ENCODE peak calls at places on chromosomes 12 and 14, in ten cellular contexts. Z, W, T, Q, R, I, U, M, L and H are unnamed samples.

GRCh38 chr12:288687-289086 is 26.1 kb upstream of the SLC6A13 start:
- DNase-seq in M (no peak), Q (no peak), U (no peak), Z (no peak), T (no peak), R (no peak), L (no peak), W (peak; percentile 50), I (no peak), H (no peak)

GRCh38 chr14:97318380-97318779 is 521.2 kb downstream of the VRK1 start:
- DNase-seq in W (no peak), L (no peak), U (no peak), I (no peak), R (no peak), Z (no peak), M (no peak), T (no peak), Q (no peak), H (no peak)

GRCh38 chr14:104708606-104709268 is 15.3 kb upstream of the ADSS1 start:
- DNase-seq in U (peak; percentile 64), I (peak; percentile 54), L (peak; percentile 52), Q (no peak), R (peak; percentile 79), W (peak; percentile 93), T (peak; percentile 78), M (peak; percentile 52), Z (peak; percentile 72), H (no peak)

GRCh38 chr12:100733817-100734593 is 60.6 kb upstream of the ANO4 start:
- DNase-seq in L (no peak), Z (no peak), M (no peak), R (no peak), T (no peak), Q (no peak), U (no peak), W (peak; percentile 36), I (peak; percentile 53), H (no peak)

GRCh38 chr14:78970677-78971076 is 800.5 kb downstream of the NRXN3 start:
- DNase-seq in T (no peak), L (no peak), Z (no peak), W (no peak), U (no peak), M (no peak), R (no peak), Q (no peak), I (peak; percentile 49), H (no peak)

GRCh38 chr12:116644806-116645205 is 85.6 kb downstream of the MAP1LC3B2 start:
- DNase-seq in W (no peak), R (no peak), Q (no peak), U (no peak), L (no peak), T (no peak), M (no peak), Z (no peak), I (no peak), H (no peak)

GRCh38 chr14:21093769-21094681 is 4.4 kb downstream of the ZNF219 start:
- DNase-seq in U (no peak), L (no peak), M (no peak), Q (no peak), T (no peak), R (no peak), Z (no peak), W (peak; percentile 14), I (no peak), H (no peak)

GRCh38 chr12:43758728-43759563 is at the start of the genes IRAK4 and PUS7L:
- DNase-seq in T (peak; percentile 97), M (peak; percentile 76), Q (peak; percentile 89), I (peak; percentile 96), L (peak; percentile 92), U (peak; percentile 98), R (peak; percentile 98), Z (peak; percentile 91), W (peak; percentile 97), H (peak; percentile 73)

GRCh38 chr12:116662612-116663144 is 75.2 kb downstream of the SPRING1 start:
- DNase-seq in Z (no peak), U (peak; percentile 27), R (no peak), W (peak; percentile 44), L (no peak), T (no peak), Q (no peak), M (peak; percentile 18), I (peak; percentile 44), H (no peak)

GRCh38 chr12:89544730-89545184 is 18.9 kb upstream of the POC1B start:
- DNase-seq in R (peak; percentile 52), M (no peak), U (peak; percentile 43), T (no peak), I (peak; percentile 21), L (no peak), W (no peak), Q (no peak), Z (no peak), H (no peak)

GRCh38 chr12:122080149-122081107 is 1.9 kb downstream of the MLXIP start:
- DNase-seq in U (peak; percentile 86), W (peak; percentile 84), Q (no peak), Z (no peak), M (peak; percentile 28), L (no peak), R (peak; percentile 72), T (peak; percentile 13), I (no peak), H (no peak)

GRCh38 chr12:115763982-115764621 is 513.4 kb downstream of the MED13L start:
- DNase-seq in L (no peak), W (no peak), U (no peak), M (no peak), Q (no peak), Z (no peak), T (no peak), I (no peak), R (no peak), H (no peak)

GRCh38 chr14:68718033-68718725 is 74.7 kb downstream of the ZFP36L1 start:
- DNase-seq in Q (no peak), T (peak; percentile 8), W (no peak), M (no peak), R (no peak), Z (no peak), I (peak; percentile 64), L (no peak), U (no peak), H (no peak)

GRCh38 chr14:20652996-20653975 is 11.8 kb upstream of the OR6S1 start:
- DNase-seq in T (no peak), M (no peak), I (no peak), U (no peak), Q (no peak), Z (peak; percentile 51), W (no peak), R (no peak), L (no peak), H (peak; percentile 86)

GRCh38 chr12:117120787-117121186 is 21.6 kb upstream of the TESC start:
- DNase-seq in W (no peak), Z (no peak), I (no peak), T (peak; percentile 26), U (no peak), R (no peak), L (no peak), Q (no peak), M (no peak), H (no peak)

GRCh38 chr12:124273630-124274029 is 21.3 kb upstream of the RFLNA start:
- DNase-seq in U (no peak), R (no peak), Q (peak; percentile 26), L (no peak), W (peak; percentile 28), M (no peak), Z (no peak), I (peak; percentile 60), T (no peak), H (peak; percentile 50)

GRCh38 chr12:21065845-21066244 is 65.1 kb upstream of the SLCO1B1 start:
- DNase-seq in L (no peak), W (no peak), M (no peak), I (peak; percentile 27), Q (no peak), R (no peak), U (no peak), Z (no peak), T (no peak), H (no peak)

GRCh38 chr12:131944601-131945251 is 5.0 kb upstream of the EP400 start:
- DNase-seq in W (no peak), L (no peak), M (no peak), I (no peak), U (no peak), T (peak; percentile 41), Z (no peak), R (peak; percentile 43), Q (no peak), H (no peak)

GRCh38 chr14:57199911-57200310 is 68.8 kb downstream of the EXOC5 start:
- DNase-seq in W (peak; percentile 7), L (no peak), M (no peak), Z (no peak), Q (peak; percentile 29), U (no peak), I (no peak), R (no peak), T (no peak), H (no peak)

GRCh38 chr14:101230161-101230850 is 326.8 kb upstream of the RTL1 start:
- DNase-seq in T (no peak), R (no peak), L (no peak), I (no peak), M (no peak), Q (no peak), Z (no peak), W (no peak), U (no peak), H (no peak)

GRCh38 chr14:70317969-70318634 is 41.4 kb downstream of the COX16 start:
- DNase-seq in U (no peak), T (no peak), L (no peak), I (peak; percentile 77), M (no peak), R (no peak), Z (no peak), W (peak; percentile 61), Q (peak; percentile 10), H (no peak)

GRCh38 chr12:3010214-3010930 is 51.2 kb downstream of the TEAD4 start:
- DNase-seq in I (no peak), W (no peak), R (no peak), U (no peak), T (no peak), M (no peak), L (no peak), Q (no peak), Z (no peak), H (no peak)

GRCh38 chr12:127485528-127485927 is 781.4 kb upstream of the TMEM132C start:
- DNase-seq in Q (peak; percentile 73), T (no peak), L (no peak), R (no peak), Z (no peak), W (peak; percentile 13), I (peak; percentile 58), U (no peak), M (no peak), H (no peak)

GRCh38 chr14:52735921-52736489 is 6.0 kb downstream of the STYX start:
- DNase-seq in M (no peak), W (no peak), I (no peak), Q (no peak), L (no peak), Z (no peak), R (no peak), T (no peak), U (no peak), H (no peak)

GRCh38 chr12:16112151-16112550 is 165.3 kb downstream of the SLC15A5 start:
- DNase-seq in R (no peak), M (no peak), I (no peak), Z (no peak), L (no peak), W (no peak), U (no peak), Q (no peak), T (no peak), H (no peak)

GRCh38 chr12:63068857-63069442 is 82.1 kb downstream of the AVPR1A start:
- DNase-seq in Z (no peak), T (no peak), W (peak; percentile 36), L (no peak), I (peak; percentile 26), M (no peak), U (no peak), R (no peak), Q (no peak), H (no peak)